ENCODE peak calls at places on chromosomes 12 and 14, in eight cellular contexts. One of them, this sample, is unnamed.

GRCh38 chr12:124310178-124310577 is 15.3 kb downstream of the RFLNA start:
- DNase-seq in GM23338: no peak
- DNase-seq in hepatocyte: no peak
- DNase-seq in PC-9: no peak
- DNase-seq in MM.1S: no peak
- DNase-seq in SK-N-SH: no peak
- DNase-seq in PC-3: no peak
- DNase-seq in HCT116: no peak
- DNase-seq in this sample: no peak

GRCh38 chr14:99554184-99554583 is 49.8 kb downstream of the CCDC85C start:
- DNase-seq in PC-3: no peak
- DNase-seq in PC-9: no peak
- DNase-seq in GM23338: no peak
- DNase-seq in SK-N-SH: no peak
- DNase-seq in HCT116: no peak
- DNase-seq in MM.1S: no peak
- DNase-seq in hepatocyte: no peak
- DNase-seq in this sample: no peak

GRCh38 chr14:89386214-89386886 is 30.7 kb downstream of the FOXN3 start:
- DNase-seq in PC-9: no peak
- DNase-seq in HCT116: no peak
- DNase-seq in hepatocyte: no peak
- DNase-seq in SK-N-SH: no peak
- DNase-seq in MM.1S: no peak
- DNase-seq in GM23338: no peak
- DNase-seq in PC-3: no peak
- DNase-seq in this sample: no peak

GRCh38 chr14:98954347-98955000 is 317.5 kb downstream of the BCL11B start:
- DNase-seq in HCT116: no peak
- DNase-seq in PC-9: no peak
- DNase-seq in GM23338: no peak
- DNase-seq in PC-3: no peak
- DNase-seq in SK-N-SH: no peak
- DNase-seq in MM.1S: no peak
- DNase-seq in hepatocyte: no peak
- DNase-seq in this sample: no peak

GRCh38 chr12:13094349-13094748 is 9.1 kb downstream of the GSG1 start:
- DNase-seq in PC-3: peak; percentile 71
- DNase-seq in PC-9: peak; percentile 30
- DNase-seq in GM23338: no peak
- DNase-seq in HCT116: no peak
- DNase-seq in MM.1S: peak; percentile 23
- DNase-seq in hepatocyte: no peak
- DNase-seq in SK-N-SH: no peak
- DNase-seq in this sample: no peak

GRCh38 chr14:63100597-63100996 is 55.3 kb upstream of the KCNH5 start:
- DNase-seq in MM.1S: no peak
- DNase-seq in PC-3: no peak
- DNase-seq in PC-9: no peak
- DNase-seq in GM23338: no peak
- DNase-seq in hepatocyte: no peak
- DNase-seq in SK-N-SH: no peak
- DNase-seq in HCT116: no peak
- DNase-seq in this sample: no peak

GRCh38 chr14:33455998-33456397 is 494.9 kb downstream of the EGLN3 start:
- DNase-seq in SK-N-SH: peak; percentile 39
- DNase-seq in PC-9: no peak
- DNase-seq in MM.1S: no peak
- DNase-seq in hepatocyte: no peak
- DNase-seq in PC-3: no peak
- DNase-seq in HCT116: no peak
- DNase-seq in GM23338: no peak
- DNase-seq in this sample: no peak

GRCh38 chr12:132199526-132200319 is 55.5 kb downstream of the NOC4L start:
- DNase-seq in HCT116: no peak
- DNase-seq in MM.1S: no peak
- DNase-seq in hepatocyte: no peak
- DNase-seq in SK-N-SH: no peak
- DNase-seq in PC-3: no peak
- DNase-seq in GM23338: no peak
- DNase-seq in PC-9: no peak
- DNase-seq in this sample: no peak

GRCh38 chr12:49017764-49018281 is 753 bp downstream of the PRKAG1 start:
- DNase-seq in GM23338: no peak
- DNase-seq in PC-3: peak; percentile 35
- DNase-seq in MM.1S: no peak
- DNase-seq in HCT116: no peak
- DNase-seq in hepatocyte: peak; percentile 52
- DNase-seq in SK-N-SH: peak; percentile 60
- DNase-seq in PC-9: no peak
- DNase-seq in this sample: peak; percentile 36

GRCh38 chr12:46777587-46777986 is 48.2 kb downstream of the SLC38A4 start:
- DNase-seq in hepatocyte: no peak
- DNase-seq in HCT116: no peak
- DNase-seq in SK-N-SH: no peak
- DNase-seq in GM23338: no peak
- DNase-seq in PC-3: no peak
- DNase-seq in PC-9: no peak
- DNase-seq in MM.1S: no peak
- DNase-seq in this sample: no peak

GRCh38 chr14:102819790-102820330 is 42.6 kb downstream of the TRAF3 start:
- DNase-seq in hepatocyte: no peak
- DNase-seq in MM.1S: peak; percentile 25
- DNase-seq in GM23338: no peak
- DNase-seq in PC-9: no peak
- DNase-seq in HCT116: no peak
- DNase-seq in PC-3: no peak
- DNase-seq in SK-N-SH: no peak
- DNase-seq in this sample: no peak

GRCh38 chr12:8995021-8995775 is 5.9 kb downstream of the KLRG1 start:
- DNase-seq in MM.1S: no peak
- DNase-seq in PC-9: no peak
- DNase-seq in HCT116: no peak
- DNase-seq in hepatocyte: no peak
- DNase-seq in SK-N-SH: no peak
- DNase-seq in GM23338: no peak
- DNase-seq in PC-3: no peak
- DNase-seq in this sample: no peak

GRCh38 chr12:116672842-116673516 is 64.9 kb downstream of the SPRING1 start:
- DNase-seq in SK-N-SH: no peak
- DNase-seq in PC-9: no peak
- DNase-seq in MM.1S: peak; percentile 27
- DNase-seq in GM23338: no peak
- DNase-seq in HCT116: no peak
- DNase-seq in hepatocyte: no peak
- DNase-seq in PC-3: no peak
- DNase-seq in this sample: peak; percentile 45

GRCh38 chr12:116674643-116675183 is 63.2 kb downstream of the SPRING1 start:
- DNase-seq in SK-N-SH: no peak
- DNase-seq in PC-9: no peak
- DNase-seq in hepatocyte: no peak
- DNase-seq in GM23338: no peak
- DNase-seq in PC-3: no peak
- DNase-seq in HCT116: no peak
- DNase-seq in MM.1S: no peak
- DNase-seq in this sample: no peak

GRCh38 chr12:116672010-116672409 is 65.9 kb downstream of the SPRING1 start:
- DNase-seq in SK-N-SH: no peak
- DNase-seq in HCT116: no peak
- DNase-seq in GM23338: no peak
- DNase-seq in PC-3: no peak
- DNase-seq in hepatocyte: no peak
- DNase-seq in MM.1S: no peak
- DNase-seq in PC-9: no peak
- DNase-seq in this sample: no peak

GRCh38 chr12:116675339-116676107 is 62.3 kb downstream of the SPRING1 start:
- DNase-seq in MM.1S: no peak
- DNase-seq in SK-N-SH: no peak
- DNase-seq in HCT116: no peak
- DNase-seq in GM23338: no peak
- DNase-seq in PC-9: no peak
- DNase-seq in PC-3: no peak
- DNase-seq in hepatocyte: no peak
- DNase-seq in this sample: no peak

GRCh38 chr12:116673713-116674112 is 64.2 kb downstream of the SPRING1 start:
- DNase-seq in GM23338: peak; percentile 64
- DNase-seq in PC-3: peak; percentile 45
- DNase-seq in hepatocyte: no peak
- DNase-seq in MM.1S: no peak
- DNase-seq in HCT116: peak; percentile 21
- DNase-seq in SK-N-SH: no peak
- DNase-seq in PC-9: no peak
- DNase-seq in this sample: peak; percentile 39
- TF ChIP-seq CTCF in GM23338: peak; percentile 59
- TF ChIP-seq CTCF in PC-3: peak; percentile 66
- TF ChIP-seq CTCF in hepatocyte: no peak
- TF ChIP-seq CTCF in MM.1S: peak; percentile 14
- TF ChIP-seq CTCF in HCT116: peak; percentile 42
- TF ChIP-seq CTCF in SK-N-SH: no peak
- TF ChIP-seq CTCF in PC-9: no peak
- TF ChIP-seq CTCF in this sample: peak; percentile 69

GRCh38 chr12:15984097-15984800 is 73.1 kb downstream of the DERA start:
- DNase-seq in PC-9: no peak
- DNase-seq in SK-N-SH: no peak
- DNase-seq in PC-3: peak; percentile 26
- DNase-seq in HCT116: no peak
- DNase-seq in hepatocyte: no peak
- DNase-seq in MM.1S: no peak
- DNase-seq in GM23338: no peak
- DNase-seq in this sample: peak; percentile 24

GRCh38 chr12:15984963-15985362 is 73.8 kb downstream of the DERA start:
- DNase-seq in SK-N-SH: no peak
- DNase-seq in PC-3: no peak
- DNase-seq in GM23338: no peak
- DNase-seq in MM.1S: no peak
- DNase-seq in PC-9: no peak
- DNase-seq in hepatocyte: no peak
- DNase-seq in HCT116: no peak
- DNase-seq in this sample: peak; percentile 79

GRCh38 chr12:15988983-15989382 is 77.9 kb downstream of the DERA start:
- DNase-seq in hepatocyte: no peak
- DNase-seq in HCT116: no peak
- DNase-seq in PC-3: no peak
- DNase-seq in PC-9: no peak
- DNase-seq in SK-N-SH: no peak
- DNase-seq in GM23338: no peak
- DNase-seq in MM.1S: no peak
- DNase-seq in this sample: no peak

GRCh38 chr12:15982921-15983320 is 71.8 kb downstream of the DERA start:
- DNase-seq in HCT116: no peak
- DNase-seq in SK-N-SH: no peak
- DNase-seq in MM.1S: no peak
- DNase-seq in PC-9: no peak
- DNase-seq in GM23338: no peak
- DNase-seq in hepatocyte: no peak
- DNase-seq in PC-3: no peak
- DNase-seq in this sample: no peak

DNA sequence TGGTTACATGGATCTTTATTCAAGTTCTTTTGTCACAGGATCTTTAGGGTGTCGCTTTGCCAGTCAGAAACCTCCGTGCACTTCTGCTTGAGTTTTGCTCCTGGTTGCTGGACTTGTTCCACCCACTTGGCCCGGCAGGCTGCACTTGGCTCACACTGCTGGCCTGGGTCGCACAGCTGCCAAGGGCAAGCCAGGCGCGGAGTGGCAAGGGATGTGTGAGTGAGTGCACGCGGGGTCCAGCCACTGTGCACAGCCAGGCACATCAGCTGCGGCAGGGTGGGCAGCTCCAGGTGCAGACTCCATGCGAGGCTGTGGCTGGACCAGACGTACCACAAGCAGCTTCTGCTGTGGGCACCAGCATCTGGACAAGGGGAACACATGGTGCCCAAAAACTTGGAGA is 76.6 kb downstream of the DERA start:
- DNase-seq in GM23338: no peak
- DNase-seq in MM.1S: no peak
- DNase-seq in PC-3: no peak
- DNase-seq in hepatocyte: no peak
- DNase-seq in SK-N-SH: no peak
- DNase-seq in PC-9: no peak
- DNase-seq in HCT116: no peak
- DNase-seq in this sample: no peak
- H3K9me2 ChIP-seq in GM23338: no peaks in the 10 kb centered on the region
- H3K9me2 ChIP-seq in MM.1S: no peaks in the 10 kb centered on the region
- H3K9me2 ChIP-seq in PC-3: no peaks in the 10 kb centered on the region
- H3K9me2 ChIP-seq in hepatocyte: no peaks in the 10 kb centered on the region
- H3K9me2 ChIP-seq in SK-N-SH: no peaks in the 10 kb centered on the region
- H3K9me2 ChIP-seq in PC-9: no peaks in the 10 kb centered on the region
- H3K9me2 ChIP-seq in HCT116: no peaks in the 10 kb centered on the region
- H3K9me2 ChIP-seq in this sample: no peaks in the 10 kb centered on the region

DNA sequence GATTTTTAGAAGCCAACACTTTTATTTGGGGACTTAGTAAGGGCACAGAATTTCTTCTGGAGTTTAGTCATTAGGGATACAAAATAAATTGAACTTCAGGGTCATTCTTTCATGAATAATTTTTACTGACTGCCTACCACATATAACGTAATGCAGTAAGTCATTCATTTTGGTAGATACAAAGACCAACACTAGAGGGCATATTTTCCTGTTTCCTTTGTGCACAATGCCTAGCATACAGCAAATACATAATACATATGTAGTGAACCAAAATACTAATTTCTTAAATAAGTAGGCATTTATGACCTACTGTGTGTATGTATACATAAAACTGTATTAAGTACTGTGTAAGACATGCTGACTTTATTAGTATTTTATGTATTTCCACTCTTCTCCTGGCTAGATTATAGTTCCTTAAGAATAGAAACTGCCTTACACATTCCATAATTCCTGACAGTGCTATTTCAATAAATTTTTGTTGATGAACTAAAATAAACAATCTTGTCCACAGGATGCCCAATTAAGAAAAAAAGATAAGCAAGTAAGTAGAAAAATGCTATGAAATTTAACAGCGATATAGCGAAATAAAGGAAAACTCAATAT is 47.9 kb downstream of the PPP1R12A start:
- DNase-seq in PC-9: no peak
- DNase-seq in hepatocyte: peak; percentile 42
- DNase-seq in PC-3: peak; percentile 84
- DNase-seq in SK-N-SH: peak; percentile 6
- DNase-seq in HCT116: peak; percentile 41
- DNase-seq in MM.1S: peak; percentile 63
- DNase-seq in GM23338: peak; percentile 67
- DNase-seq in this sample: peak; percentile 52
- TF ChIP-seq CTCF in PC-9: peak; percentile 77
- TF ChIP-seq CTCF in hepatocyte: peak; percentile 56
- TF ChIP-seq CTCF in PC-3: peak; percentile 87
- TF ChIP-seq CTCF in SK-N-SH: peak; percentile 72
- TF ChIP-seq CTCF in HCT116: peak; percentile 64
- TF ChIP-seq CTCF in MM.1S: peak; percentile 70
- TF ChIP-seq CTCF in GM23338: peak; percentile 60
- TF ChIP-seq CTCF in this sample: peak; percentile 88

GRCh38 chr12:3973939-3974644 is 100.9 kb upstream of the PARP11 start:
- DNase-seq in PC-3: no peak
- DNase-seq in PC-9: no peak
- DNase-seq in MM.1S: no peak
- DNase-seq in SK-N-SH: no peak
- DNase-seq in GM23338: no peak
- DNase-seq in HCT116: no peak
- DNase-seq in hepatocyte: no peak
- DNase-seq in this sample: no peak
- H3K9me2 ChIP-seq in PC-3: no peaks in the 10 kb centered on the region
- H3K9me2 ChIP-seq in PC-9: no peaks in the 10 kb centered on the region
- H3K9me2 ChIP-seq in MM.1S: no peaks in the 10 kb centered on the region
- H3K9me2 ChIP-seq in SK-N-SH: no peaks in the 10 kb centered on the region
- H3K9me2 ChIP-seq in GM23338: no peaks in the 10 kb centered on the region
- H3K9me2 ChIP-seq in HCT116: no peaks in the 10 kb centered on the region
- H3K9me2 ChIP-seq in hepatocyte: no peaks in the 10 kb centered on the region
- H3K9me2 ChIP-seq in this sample: no peaks in the 10 kb centered on the region

This sample was measured in OCI-LY7.